ENCODE peak calls at places on chromosomes 7 and 10, in four cellular contexts. One of them, this sample, is unnamed. For H3K27me3, the result is how much of the 10 kb centered on the place peaks cover.

GRCh38 chr7:96361116-96361857 is 39.4 kb upstream of the SLC25A13 start:
- DNase-seq in HepG2: no peak
- DNase-seq in HCT116: no peak
- DNase-seq in K562: no peak
- DNase-seq in this sample: no peak

GRCh38 chr10:16931919-16932318 is 114.7 kb upstream of the RSU1 start:
- DNase-seq in HepG2: no peak
- DNase-seq in HCT116: no peak
- DNase-seq in K562: no peak
- DNase-seq in this sample: no peak

GRCh38 chr7:128056901-128057300 is 25.7 kb upstream of the LRRC4 start:
- DNase-seq in HepG2: no peak
- DNase-seq in K562: no peak
- DNase-seq in HCT116: no peak
- DNase-seq in this sample: no peak

GRCh38 chr7:141433698-141434097 is 117.5 kb upstream of the AGK start:
- DNase-seq in HepG2: no peak
- DNase-seq in HCT116: no peak
- DNase-seq in K562: no peak
- DNase-seq in this sample: no peak

GRCh38 chr7:113392841-113393540 is 274.6 kb upstream of the SMIM30 start:
- DNase-seq in HCT116: no peak
- DNase-seq in HepG2: no peak
- DNase-seq in K562: no peak
- DNase-seq in this sample: no peak

GRCh38 chr7:3162286-3162685 is 118.6 kb upstream of the CARD11 start:
- DNase-seq in HCT116: no peak
- DNase-seq in K562: peak
- DNase-seq in HepG2: no peak
- DNase-seq in this sample: no peak

GRCh38 chr10:95048206-95048605 is 21.1 kb downstream of the CYP2C8 start:
- DNase-seq in HepG2: no peak
- DNase-seq in HCT116: no peak
- DNase-seq in K562: no peak
- DNase-seq in this sample: no peak

GRCh38 chr10:22832198-22832597 is 95.7 kb upstream of the ARMC3 start:
- DNase-seq in HepG2: no peak
- DNase-seq in HCT116: no peak
- DNase-seq in K562: no peak
- DNase-seq in this sample: no peak

GRCh38 chr7:1460757-1461639 is 1.7 kb upstream of the MICALL2 start:
- DNase-seq in HepG2: peak
- DNase-seq in K562: peak
- DNase-seq in HCT116: no peak
- DNase-seq in this sample: no peak

GRCh38 chr10:72682626-72683025 is 9.3 kb upstream of the MCU start:
- DNase-seq in HepG2: no peak
- DNase-seq in HCT116: no peak
- DNase-seq in K562: no peak
- DNase-seq in this sample: no peak

GRCh38 chr10:60497364-60497763 is 107.7 kb upstream of the ANK3 start:
- DNase-seq in HCT116: no peak
- DNase-seq in HepG2: no peak
- DNase-seq in K562: no peak
- DNase-seq in this sample: no peak

GRCh38 chr7:94763268-94763667 is 107.3 kb upstream of the SGCE start:
- DNase-seq in HepG2: no peak
- DNase-seq in HCT116: no peak
- DNase-seq in K562: no peak
- DNase-seq in this sample: no peak

GRCh38 chr7:77413861-77414424 is 2.2 kb downstream of the GSAP start:
- DNase-seq in HepG2: no peak
- DNase-seq in K562: no peak
- DNase-seq in HCT116: no peak
- DNase-seq in this sample: no peak

GRCh38 chr7:1015631-1016121 is 28.7 kb upstream of the GPR146 start:
- DNase-seq in K562: no peak
- DNase-seq in HepG2: peak
- DNase-seq in HCT116: no peak
- DNase-seq in this sample: no peak

GRCh38 chr10:62384447-62385081 is 10.4 kb downstream of the ZNF365 start:
- DNase-seq in HCT116: peak
- DNase-seq in K562: no peak
- DNase-seq in HepG2: no peak
- DNase-seq in this sample: no peak

GRCh38 chr10:13865758-13866491 is 279.2 kb downstream of the PRPF18 start:
- DNase-seq in K562: no peak
- DNase-seq in HepG2: no peak
- DNase-seq in HCT116: peak
- DNase-seq in this sample: peak

GRCh38 chr7:55593515-55594318 is 21.4 kb upstream of the VOPP1 start:
- DNase-seq in HCT116: peak
- DNase-seq in HepG2: peak
- DNase-seq in K562: peak
- DNase-seq in this sample: peak

GRCh38 chr10:102511562-102512274 is 7.9 kb downstream of the SUFU start:
- DNase-seq in HepG2: no peak
- DNase-seq in K562: no peak
- DNase-seq in HCT116: no peak
- DNase-seq in this sample: no peak

GRCh38 chr7:149205690-149206381 is 10.5 kb downstream of the ZNF282 start:
- DNase-seq in K562: no peak
- DNase-seq in HepG2: no peak
- DNase-seq in HCT116: no peak
- DNase-seq in this sample: no peak

GRCh38 chr10:100791254-100792058 is 46.1 kb downstream of the PAX2 start:
- DNase-seq in HCT116: no peak
- DNase-seq in K562: no peak
- DNase-seq in HepG2: no peak
- DNase-seq in this sample: no peak

GRCh38 chr7:3107889-3108570 is 64.4 kb upstream of the CARD11 start:
- DNase-seq in K562: no peak
- DNase-seq in HCT116: no peak
- DNase-seq in HepG2: no peak
- DNase-seq in this sample: no peak

GRCh38 chr10:101625821-101626412 is 37.8 kb downstream of the DPCD start:
- DNase-seq in HepG2: no peak
- DNase-seq in HCT116: no peak
- DNase-seq in K562: no peak
- DNase-seq in this sample: no peak

GRCh38 chr10:128534686-128535085 is 408.5 kb upstream of the MKI67 start:
- DNase-seq in HCT116: no peak
- DNase-seq in K562: no peak
- DNase-seq in HepG2: no peak
- DNase-seq in this sample: no peak
- TF ChIP-seq POLR2AphosphoS5 in HCT116: no peak
- TF ChIP-seq POLR2AphosphoS5 in K562: no peak
- TF ChIP-seq POLR2AphosphoS5 in HepG2: no peak
- TF ChIP-seq POLR2AphosphoS5 in this sample: no peak

GRCh38 chr10:110413903-110414562 is 83.7 kb upstream of the DUSP5 start:
- DNase-seq in HepG2: no peak
- DNase-seq in K562: no peak
- DNase-seq in HCT116: no peak
- DNase-seq in this sample: no peak
- TF ChIP-seq TCF7L2 in HepG2: no peak
- TF ChIP-seq TCF7L2 in K562: no peak
- TF ChIP-seq TCF7L2 in HCT116: no peak
- TF ChIP-seq TCF7L2 in this sample: no peak

GRCh38 chr7:27091125-27091524 is 4.7 kb downstream of the HOXA1 start:
- DNase-seq in K562: no peak
- DNase-seq in HepG2: peak
- DNase-seq in HCT116: no peak
- DNase-seq in this sample: no peak
- H3K27me3 ChIP-seq in K562: under half
- H3K27me3 ChIP-seq in HepG2: under half
- H3K27me3 ChIP-seq in HCT116: under half
- H3K27me3 ChIP-seq in this sample: under half

GRCh38 chr7:41855798-41856197 is 152.9 kb upstream of the INHBA start:
- DNase-seq in K562: no peak
- DNase-seq in HepG2: no peak
- DNase-seq in HCT116: no peak
- DNase-seq in this sample: no peak

GRCh38 chr7:41858196-41858595 is 155.3 kb upstream of the INHBA start:
- DNase-seq in HepG2: no peak
- DNase-seq in HCT116: no peak
- DNase-seq in K562: no peak
- DNase-seq in this sample: no peak

GRCh38 chr7:41862261-41862660 is 159.4 kb upstream of the INHBA start:
- DNase-seq in K562: no peak
- DNase-seq in HepG2: no peak
- DNase-seq in HCT116: no peak
- DNase-seq in this sample: no peak

GRCh38 chr7:41867639-41868038 is 164.7 kb upstream of the INHBA start:
- DNase-seq in K562: no peak
- DNase-seq in HepG2: no peak
- DNase-seq in HCT116: no peak
- DNase-seq in this sample: no peak

DNA sequence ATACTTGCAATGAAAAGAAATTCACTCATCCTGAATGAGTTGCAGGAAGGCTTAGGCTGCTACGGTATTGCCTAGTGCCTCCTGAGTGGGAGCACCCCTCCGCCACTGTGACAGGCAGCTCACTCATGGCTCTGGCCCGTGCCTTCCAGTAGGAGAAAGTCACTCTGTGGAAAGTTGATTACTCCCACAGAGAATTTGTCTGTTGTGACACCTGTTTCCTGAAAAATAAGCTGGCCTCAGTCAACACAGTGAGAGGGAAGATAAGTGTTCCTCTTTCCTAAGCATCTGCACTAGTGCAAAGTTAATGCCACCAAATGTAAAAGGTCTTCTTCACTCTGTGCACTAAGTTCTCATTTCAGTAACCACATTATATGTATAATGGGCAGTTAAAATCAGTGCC is 158.8 kb upstream of the INHBA start:
- DNase-seq in HepG2: no peak
- DNase-seq in K562: no peak
- DNase-seq in HCT116: no peak
- DNase-seq in this sample: no peak
- TF ChIP-seq POLR2AphosphoS5 in HepG2: no peak
- TF ChIP-seq POLR2AphosphoS5 in K562: no peak
- TF ChIP-seq POLR2AphosphoS5 in HCT116: no peak
- TF ChIP-seq POLR2AphosphoS5 in this sample: no peak

GRCh38 chr10:784759-785538 is 95.5 kb upstream of the DIP2C start:
- DNase-seq in HepG2: no peak
- DNase-seq in HCT116: peak
- DNase-seq in K562: peak
- DNase-seq in this sample: no peak
- TF ChIP-seq TCF7L2 in HepG2: no peak
- TF ChIP-seq TCF7L2 in HCT116: peak
- TF ChIP-seq TCF7L2 in K562: no peak
- TF ChIP-seq TCF7L2 in this sample: no peak

GRCh38 chr7:155809332-155809946 is 2.8 kb downstream of the SHH start:
- DNase-seq in K562: no peak
- DNase-seq in HCT116: no peak
- DNase-seq in HepG2: no peak
- DNase-seq in this sample: no peak
- H3K27me3 ChIP-seq in K562: half or more
- H3K27me3 ChIP-seq in HCT116: under half
- H3K27me3 ChIP-seq in HepG2: under half
- H3K27me3 ChIP-seq in this sample: under half

GRCh38 chr7:5428470-5429252 is 5.0 kb upstream of the TNRC18 start:
- DNase-seq in HepG2: peak
- DNase-seq in K562: peak
- DNase-seq in HCT116: no peak
- DNase-seq in this sample: no peak
- TF ChIP-seq POLR2AphosphoS5 in HepG2: peak
- TF ChIP-seq POLR2AphosphoS5 in K562: no peak
- TF ChIP-seq POLR2AphosphoS5 in HCT116: peak
- TF ChIP-seq POLR2AphosphoS5 in this sample: no peak

DNA sequence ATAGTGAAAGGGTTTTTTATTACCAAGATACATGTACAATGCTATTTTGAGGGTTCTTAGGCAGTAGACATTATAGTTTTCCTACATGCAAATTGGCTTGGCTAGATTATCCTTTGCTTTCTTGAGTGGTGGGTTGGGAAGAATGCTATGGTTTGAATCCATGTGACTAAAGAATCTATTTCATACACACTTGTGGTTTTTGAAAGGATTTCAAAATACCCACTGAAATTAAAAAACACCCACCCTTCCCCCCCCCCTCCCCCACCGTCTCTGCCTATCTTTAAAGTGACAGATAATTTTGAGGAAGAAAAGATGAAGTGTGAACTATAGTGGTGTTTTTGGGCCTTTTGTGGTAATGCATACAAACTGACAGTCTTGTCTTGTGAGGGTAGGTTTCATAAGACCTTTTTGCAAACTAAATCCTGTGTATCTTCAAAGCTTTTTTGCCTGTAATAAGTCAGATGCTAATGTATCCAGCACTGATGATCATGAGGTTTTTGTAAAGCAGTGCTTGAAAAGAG is 90.9 kb downstream of the TPST1 start:
- DNase-seq in HCT116: no peak
- DNase-seq in HepG2: no peak
- DNase-seq in K562: no peak
- DNase-seq in this sample: no peak
- TF ChIP-seq TCF7L2 in HCT116: no peak
- TF ChIP-seq TCF7L2 in HepG2: no peak
- TF ChIP-seq TCF7L2 in K562: no peak
- TF ChIP-seq TCF7L2 in this sample: no peak

DNA sequence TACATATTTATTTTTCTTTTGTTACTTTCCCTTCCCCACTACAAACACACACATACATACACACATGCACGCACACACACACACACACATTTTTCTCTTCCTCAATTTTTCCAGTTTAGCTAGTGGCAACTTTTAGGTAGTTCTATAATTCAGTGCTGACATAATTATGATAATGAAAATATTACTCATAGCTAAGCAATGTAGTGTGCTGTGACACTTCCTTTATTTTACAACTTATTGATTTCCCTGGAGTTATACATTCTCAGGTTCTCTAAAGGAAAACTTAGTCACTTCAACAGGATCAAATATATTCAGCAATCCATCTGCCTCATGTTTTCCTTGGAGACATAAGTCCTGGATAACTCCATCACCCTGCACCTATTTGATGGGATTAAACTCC is 151.6 kb downstream of the CACNA2D1 start:
- DNase-seq in HepG2: no peak
- DNase-seq in HCT116: peak
- DNase-seq in K562: no peak
- DNase-seq in this sample: no peak
- H3K27me3 ChIP-seq in HepG2: under half
- H3K27me3 ChIP-seq in HCT116: under half
- H3K27me3 ChIP-seq in K562: under half
- H3K27me3 ChIP-seq in this sample: under half

This sample was measured in Panc1.